ENCODE peak calls at places on chromosome 22, in eight cellular contexts. K is GM23248; R is IMR-90; S is CD8-positive, alpha-beta memory T cell; Z is neural progenitor cell; W is trophoblast cell; V is substantia nigra; X is pancreas. I is an unnamed sample.

GRCh38 chr22:30143265-30143664 is 63.0 kb downstream of the HORMAD2 start:
- DNase-seq in K (no peak), R (no peak), S (no peak), Z (no peak), W (no peak), V (no peak), X (no peak), I (no peak)

GRCh38 chr22:16968218-16968595 is 39.8 kb downstream of the GAB4 start:
- DNase-seq in K (no peak), R (no peak), S (no peak), Z (no peak), W (no peak), V (no peak), X (no peak), I (no peak)

GRCh38 chr22:47762141-47762540 is 999.7 kb downstream of the TBC1D22A start:
- DNase-seq in K (no peak), R (no peak), S (no peak), Z (no peak), W (no peak), V (no peak), X (no peak), I (no peak)

GRCh38 chr22:48179571-48180546 is 1417.4 kb downstream of the TBC1D22A start:
- DNase-seq in K (no peak), R (no peak), S (no peak), Z (no peak), W (no peak), V (no peak), X (no peak), I (no peak)

GRCh38 chr22:48754611-48755331 is 1072.9 kb downstream of the BRD1 start:
- DNase-seq in K (no peak), R (no peak), S (no peak), Z (no peak), W (no peak), V (no peak), X (no peak), I (no peak)

GRCh38 chr22:45454260-45454659 is 40.8 kb downstream of the RIBC2 start:
- DNase-seq in K (peak; percentile 87), R (peak; percentile 49), S (no peak), Z (no peak), W (no peak), V (no peak), X (no peak), I (no peak)

GRCh38 chr22:26743149-26743548 is 85.8 kb downstream of the MIAT start:
- DNase-seq in K (no peak), R (no peak), S (no peak), Z (no peak), W (no peak), V (no peak), X (no peak), I (no peak)

GRCh38 chr22:33785283-33785991 is 134.8 kb downstream of the LARGE1 start:
- DNase-seq in K (peak; percentile 96), R (peak; percentile 88), S (no peak), Z (no peak), W (no peak), V (no peak), X (no peak), I (no peak)

GRCh38 chr22:49960967-49961600 is 512 bp downstream of the PIM3 start:
- DNase-seq in K (peak; percentile 76), R (no peak), S (peak; percentile 70), Z (peak; percentile 56), W (peak; percentile 70), V (no peak), X (peak; percentile 79), I (no peak)

GRCh38 chr22:25120761-25121212 is 78.9 kb upstream of the CRYBB3 start:
- DNase-seq in K (no peak), R (no peak), S (no peak), Z (peak; percentile 37), W (no peak), V (no peak), X (no peak), I (no peak)

GRCh38 chr22:43853328-43853931 is 8.9 kb downstream of the SULT4A1 start:
- DNase-seq in K (no peak), R (no peak), S (no peak), Z (no peak), W (no peak), V (no peak), X (peak; percentile 51), I (no peak)

GRCh38 chr22:50710221-50710620 is 27.8 kb upstream of the ACR start:
- DNase-seq in K (no peak), R (no peak), S (peak; percentile 13), Z (no peak), W (no peak), V (no peak), X (peak; percentile 11), I (no peak)

GRCh38 chr22:27314276-27314807 is 487.2 kb downstream of the MN1 start:
- DNase-seq in K (no peak), R (no peak), S (no peak), Z (no peak), W (no peak), V (no peak), X (no peak), I (no peak)

GRCh38 chr22:31217890-31218287 is 5.8 kb downstream of the LIMK2 start:
- DNase-seq in K (peak; percentile 10), R (no peak), S (no peak), Z (no peak), W (no peak), V (no peak), X (no peak), I (no peak)

GRCh38 chr22:31223786-31224191 is 11.7 kb downstream of the LIMK2 start:
- DNase-seq in K (no peak), R (no peak), S (no peak), Z (no peak), W (no peak), V (peak; percentile 24), X (no peak), I (no peak)

GRCh38 chr22:31218565-31219262 is 6.6 kb downstream of the LIMK2 start:
- DNase-seq in K (no peak), R (no peak), S (no peak), Z (peak; percentile 62), W (no peak), V (no peak), X (no peak), I (no peak)

DNA sequence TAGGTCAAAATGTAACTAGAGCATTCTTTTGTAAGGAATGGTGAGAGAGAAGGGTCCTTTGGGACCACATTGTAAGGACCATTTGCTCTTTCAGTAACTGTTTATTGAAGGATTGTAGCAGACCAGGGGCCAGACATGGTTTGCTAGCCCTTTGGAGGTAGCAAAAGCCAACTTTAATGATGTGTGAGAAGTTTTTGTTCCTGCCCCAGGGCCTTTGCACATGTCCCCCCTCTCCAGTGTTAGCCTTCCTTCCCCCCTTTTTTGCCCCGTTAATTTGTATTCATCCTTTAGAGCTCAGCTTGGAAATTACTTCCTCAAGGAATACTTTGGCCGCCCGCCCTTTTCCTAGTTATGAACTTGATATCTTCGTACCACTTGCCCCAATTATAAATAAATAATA is 9.0 kb downstream of the LIMK2 start:
- DNase-seq in K (no peak), R (no peak), S (no peak), Z (no peak), W (no peak), V (no peak), X (no peak), I (no peak)
- H3K27ac ChIP-seq in K (no peak overlapping the region), R (no peak overlapping the region), S (no peak overlapping the region), Z (no peak overlapping the region), W (no peak overlapping the region), V (no peak overlapping the region), X (peak overlapping the region; percentile 48), I (no peak overlapping the region)

DNA sequence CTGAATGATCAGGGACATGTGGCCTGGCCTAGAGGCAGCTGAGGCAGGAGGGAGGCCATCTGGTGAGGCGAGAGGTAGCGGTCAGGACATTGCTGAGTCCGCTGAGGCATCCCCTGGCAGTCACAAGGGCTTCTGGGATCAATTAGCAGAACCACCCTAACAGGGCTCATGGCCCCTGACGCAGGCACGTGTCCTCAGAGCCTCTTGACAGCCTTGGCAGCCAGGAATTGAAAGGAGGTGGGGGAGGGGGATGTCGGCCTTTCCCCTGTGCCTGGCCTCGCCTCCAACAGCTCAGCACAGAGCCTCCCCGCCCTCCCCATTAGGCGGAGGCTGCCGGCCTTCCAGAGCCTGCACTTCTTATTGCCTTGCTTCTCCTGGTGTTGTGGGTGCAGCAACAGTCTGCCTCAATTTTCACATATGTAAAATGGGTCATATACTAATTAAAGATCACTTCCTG is 55.5 kb downstream of the NFAM1 start:
- DNase-seq in K (peak; percentile 75), R (peak; percentile 19), S (no peak), Z (peak; percentile 91), W (no peak), V (no peak), X (no peak), I (no peak)
- H3K27ac ChIP-seq in K (no peak overlapping the region), R (no peak overlapping the region), S (no peak overlapping the region), Z (peak overlapping the region; percentile 56), W (no peak overlapping the region), V (no peak overlapping the region), X (no peak overlapping the region), I (no peak overlapping the region)

GRCh38 chr22:40310771-40311120 is 35.6 kb upstream of the ADSL start:
- DNase-seq in K (no peak), R (no peak), S (no peak), Z (no peak), W (peak; percentile 80), V (no peak), X (no peak), I (no peak)
- H3K27ac ChIP-seq in K (peak overlapping the region; percentile 88), R (peak overlapping the region; percentile 14), S (no peak overlapping the region), Z (no peak overlapping the region), W (no peak overlapping the region), V (no peak overlapping the region), X (no peak overlapping the region), I (no peak overlapping the region)

GRCh38 chr22:35313311-35314121 is 13.8 kb downstream of the TOM1 start:
- DNase-seq in K (peak; percentile 97), R (peak; percentile 96), S (peak; percentile 22), Z (no peak), W (no peak), V (no peak), X (no peak), I (no peak)

GRCh38 chr22:35315141-35315854 is 15.6 kb downstream of the TOM1 start:
- DNase-seq in K (no peak), R (no peak), S (peak; percentile 24), Z (no peak), W (no peak), V (no peak), X (no peak), I (no peak)

GRCh38 chr22:35315855-35316745 is 16.4 kb downstream of the TOM1 start:
- DNase-seq in K (no peak), R (no peak), S (peak; percentile 33), Z (no peak), W (peak; percentile 83), V (no peak), X (no peak), I (no peak)

GRCh38 chr22:35312198-35313059 is 12.7 kb downstream of the TOM1 start:
- DNase-seq in K (peak; percentile 96), R (peak; percentile 82), S (no peak), Z (no peak), W (peak; percentile 75), V (no peak), X (no peak), I (no peak)

GRCh38 chr22:35314161-35314942 is 14.7 kb downstream of the TOM1 start:
- DNase-seq in K (no peak), R (no peak), S (peak; percentile 36), Z (no peak), W (no peak), V (no peak), X (peak; percentile 21), I (no peak)
- H3K27ac ChIP-seq in K (peak overlapping the region; percentile 95), R (no peak overlapping the region), S (no peak overlapping the region), Z (no peak overlapping the region), W (no peak overlapping the region), V (no peak overlapping the region), X (peak overlapping the region; percentile 33), I (no peak overlapping the region)

I was measured in caudate nucleus.